ENCODE peak calls at places on chromosomes 6 and 20, in four cellular contexts. W, D, C and L are unnamed samples.

GRCh38 chr6:137722749-137723272 is 144.2 kb upstream of the TNFAIP3 start:
- DNase-seq in C (no peak), D (peak; percentile 37), W (no peak), L (no peak)

GRCh38 chr6:159151266-159151855 is 17.8 kb upstream of the FNDC1 start:
- DNase-seq in C (peak; percentile 83), D (peak; percentile 58), W (no peak), L (peak; percentile 61)

GRCh38 chr6:69775941-69776340 is 20.9 kb downstream of the LMBRD1 start:
- DNase-seq in D (no peak), W (no peak), C (no peak), L (no peak)

GRCh38 chr6:170101281-170102035 is 189.4 kb downstream of the DLL1 start:
- DNase-seq in D (no peak), W (no peak), C (no peak), L (no peak)

GRCh38 chr6:107118976-107119375 is 3.7 kb upstream of the BEND3 start:
- DNase-seq in D (no peak), W (no peak), C (no peak), L (no peak)

GRCh38 chr6:39873439-39873838 is 60.8 kb downstream of the MOCS1 start:
- DNase-seq in W (no peak), D (no peak), C (no peak), L (no peak)

GRCh38 chr6:163958646-163959045 is 544.1 kb downstream of the QKI start:
- DNase-seq in C (no peak), D (peak; percentile 70), W (no peak), L (no peak)

GRCh38 chr20:46767127-46767761 is 57.8 kb downstream of the SLC2A10 start:
- DNase-seq in D (peak; percentile 36), W (no peak), C (peak; percentile 75), L (peak; percentile 25)

GRCh38 chr6:75932067-75932466 is 140.4 kb downstream of the IMPG1 start:
- DNase-seq in W (no peak), C (peak; percentile 13), D (peak; percentile 4), L (peak; percentile 45)

GRCh38 chr6:42936398-42936797 is 7.1 kb downstream of the CNPY3 start:
- DNase-seq in W (no peak), D (no peak), C (no peak), L (no peak)

GRCh38 chr6:149334201-149334600 is 16.7 kb downstream of the TAB2 start:
- DNase-seq in D (peak; percentile 69), W (no peak), C (no peak), L (peak; percentile 64)

GRCh38 chr6:100479180-100480035 is 14.7 kb upstream of the SIM1 start:
- DNase-seq in C (peak; percentile 53), D (peak; percentile 49), W (peak; percentile 34), L (peak; percentile 68)

GRCh38 chr6:46299253-46299652 is 128.5 kb upstream of the ENPP5 start:
- DNase-seq in D (no peak), C (no peak), W (no peak), L (no peak)

GRCh38 chr6:28589952-28590340 is 64.3 kb downstream of the GPX5 start:
- DNase-seq in W (no peak), C (no peak), D (no peak), L (no peak)

GRCh38 chr6:2029952-2030351 is 215.5 kb downstream of the GMDS start:
- DNase-seq in D (no peak), C (no peak), W (no peak), L (no peak)

GRCh38 chr6:155154158-155154830 is 109.5 kb upstream of the CLDN20 start:
- DNase-seq in D (peak; percentile 96), C (peak; percentile 69), W (no peak), L (peak; percentile 68)

GRCh38 chr6:168671863-168672546 is 231.0 kb downstream of the SMOC2 start:
- DNase-seq in C (no peak), D (no peak), W (no peak), L (no peak)

GRCh38 chr20:35698298-35699126 is 640 bp downstream of the NFS1 start:
- DNase-seq in C (peak; percentile 50), D (no peak), W (no peak), L (peak; percentile 28)

GRCh38 chr20:61575151-61575937 is 323.3 kb downstream of the CDH4 start:
- DNase-seq in D (no peak), C (no peak), W (no peak), L (no peak)

GRCh38 chr20:35661013-35661412 is 3.7 kb downstream of the CPNE1 start:
- DNase-seq in W (no peak), D (no peak), C (no peak), L (no peak)

GRCh38 chr6:42627044-42627443 is 63.2 kb downstream of the UBR2 start:
- DNase-seq in W (no peak), C (peak; percentile 58), D (no peak), L (no peak)

GRCh38 chr6:26272171-26272631 is 92.8 kb upstream of the BTN3A2 start:
- DNase-seq in C (no peak), D (no peak), W (no peak), L (no peak)

GRCh38 chr6:111888928-111889696 is 15.9 kb upstream of the FYN start:
- DNase-seq in D (peak; percentile 30), C (no peak), W (no peak), L (peak; percentile 71)

GRCh38 chr6:111894272-111894671 is 21.0 kb upstream of the FYN start:
- DNase-seq in C (no peak), W (no peak), D (peak; percentile 67), L (peak; percentile 55)

GRCh38 chr6:111892431-111892830 is 19.2 kb upstream of the FYN start:
- DNase-seq in D (no peak), W (no peak), C (no peak), L (peak; percentile 58)

GRCh38 chr6:111894951-111895350 is 21.7 kb upstream of the FYN start:
- DNase-seq in W (no peak), C (no peak), D (peak; percentile 40), L (no peak)

DNA sequence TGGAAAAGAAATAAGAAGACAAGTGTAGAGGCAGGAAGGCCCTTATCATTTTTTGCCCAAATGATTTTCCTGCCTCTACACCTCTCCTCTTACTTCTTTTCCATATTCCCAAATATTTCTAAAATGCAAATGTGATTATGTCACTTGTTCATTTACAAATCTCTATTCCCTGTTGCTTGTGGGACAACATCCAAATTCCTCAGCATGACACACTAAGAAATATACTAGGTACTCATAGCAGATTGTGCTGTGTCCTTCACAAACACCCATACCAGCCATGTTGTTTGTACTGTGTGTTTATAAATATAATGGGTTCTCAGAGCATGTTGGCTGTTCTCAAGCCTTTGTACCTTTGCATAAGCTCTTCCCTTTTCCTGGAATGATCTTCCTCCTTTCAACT is 17.7 kb upstream of the FYN start:
- DNase-seq in W (no peak), D (peak; percentile 18), C (no peak), L (no peak)
- H2AFZ ChIP-seq in W (no peak overlapping the region), D (no peak overlapping the region), C (no peak overlapping the region), L (no peak overlapping the region)

DNA sequence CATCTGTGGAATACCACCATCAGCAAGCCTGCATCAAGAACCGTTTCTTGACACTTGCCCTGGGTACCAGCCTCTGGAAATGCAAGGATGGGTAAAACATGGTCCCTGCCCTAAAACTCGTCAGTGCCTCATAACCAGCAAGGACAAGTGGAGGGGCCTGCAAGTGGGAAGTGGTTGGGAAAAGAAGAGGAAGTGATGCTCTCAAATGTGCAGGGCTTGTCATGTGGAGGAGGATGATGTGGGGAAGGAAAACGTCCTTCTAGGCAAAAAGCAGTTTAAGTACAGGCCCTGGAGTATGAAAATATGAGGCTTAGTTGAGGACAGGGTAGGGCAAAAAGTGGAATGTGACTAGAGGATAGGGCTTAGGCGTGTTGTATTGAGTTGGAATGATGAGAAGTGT is 19.0 kb downstream of the RREB1 start:
- DNase-seq in W (no peak), D (no peak), C (no peak), L (no peak)
- TF ChIP-seq FOS in W (no peak), D (no peak), C (no peak), L (no peak)

DNA sequence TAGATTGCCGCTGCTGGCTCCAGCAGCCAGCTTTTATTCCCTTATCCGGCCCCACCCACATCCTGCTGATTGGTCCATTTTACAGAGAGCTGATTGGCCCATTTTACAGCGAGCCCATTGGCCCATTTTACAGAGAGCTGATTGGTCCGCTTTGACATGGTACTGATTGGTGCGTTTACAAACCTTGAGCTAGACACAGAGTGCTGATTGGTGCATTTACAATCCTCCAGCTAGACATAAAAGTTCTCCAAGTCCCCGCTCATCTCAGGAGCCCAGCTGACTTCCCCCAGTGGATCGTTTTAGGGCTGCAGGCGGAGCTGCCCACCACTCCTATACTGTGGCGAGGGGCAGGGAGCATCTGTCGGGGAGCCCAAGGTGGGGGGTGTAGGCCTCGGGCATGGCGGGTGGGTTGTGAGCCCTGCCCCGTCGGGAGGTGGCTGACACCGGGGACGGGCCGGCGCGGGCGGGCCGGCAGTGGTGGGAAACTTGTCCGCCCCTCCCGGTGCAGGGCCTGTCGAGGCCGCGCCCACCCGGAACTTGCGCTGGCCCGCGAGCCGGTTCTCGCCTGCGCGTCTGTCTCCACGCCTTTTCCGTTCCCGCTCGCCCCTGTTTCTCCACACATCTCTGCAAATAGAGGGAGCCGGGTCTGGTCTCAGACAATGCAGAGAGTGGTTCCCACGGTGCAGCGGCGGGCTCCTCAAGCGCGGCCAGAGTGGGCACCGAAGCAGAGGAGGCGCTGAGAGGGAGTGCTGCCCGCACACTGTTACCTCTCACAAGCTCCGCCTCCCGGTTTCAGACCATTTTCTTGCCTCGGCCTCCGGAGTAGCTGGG is 86.1 kb upstream of the STMND1 start:
- DNase-seq in C (peak; percentile 17), D (no peak), W (no peak), L (peak; percentile 59)
- H2AFZ ChIP-seq in C (no peak overlapping the region), D (peak overlapping the region; percentile 55), W (no peak overlapping the region), L (peak overlapping the region; percentile 93)

GRCh38 chr6:125002090-125002741 is 40.0 kb downstream of the RNF217 start:
- DNase-seq in C (no peak), D (peak; percentile 30), W (no peak), L (peak; percentile 61)
- TF ChIP-seq FOS in C (no peak), D (no peak), W (no peak), L (no peak)

GRCh38 chr6:49550413-49551125 is at the start of gene C6orf141:
- DNase-seq in D (no peak), C (no peak), W (no peak), L (peak; percentile 24)

GRCh38 chr6:49548613-49549304 is 1.7 kb upstream of the C6orf141 start:
- DNase-seq in W (no peak), C (no peak), D (no peak), L (no peak)

GRCh38 chr6:49551866-49552129 is 1.3 kb downstream of the C6orf141 start:
- DNase-seq in D (no peak), C (no peak), W (no peak), L (no peak)

GRCh38 chr6:49551126-49551865 is 828 bp downstream of the C6orf141 start:
- DNase-seq in D (no peak), W (no peak), C (no peak), L (peak; percentile 40)

GRCh38 chr6:49549691-49550412 is 616 bp upstream of the C6orf141 start:
- DNase-seq in D (no peak), C (no peak), W (no peak), L (peak; percentile 21)
- H2AFZ ChIP-seq in D (peak overlapping the region; percentile 76), C (no peak overlapping the region), W (peak overlapping the region; percentile 69), L (peak overlapping the region; percentile 83)